ENCODE peak calls at places on chromosomes 16 and 17, in four cellular contexts. D is lower leg skin, H is progenitor cell of endocrine pancreas, Q is body of pancreas. P is an unnamed sample.
A peak's percentile ranks its signal among the peaks of the same experiment; 100 is the strongest.

GRCh38 chr17:50507871-50508572 is at the start of gene MYCBPAP:
- DNase-seq in D (peak; percentile 95), Q (peak; percentile 74), H (peak; percentile 71), P (peak; percentile 79)

GRCh38 chr16:66911801-66912200 is 6.9 kb downstream of the CDH16 start:
- DNase-seq in Q (no peak), H (no peak), D (no peak), P (no peak)

GRCh38 chr16:85750021-85750826 is 672 bp downstream of the C16orf74 start:
- DNase-seq in H (no peak), D (no peak), Q (no peak), P (peak; percentile 59)

GRCh38 chr16:73848993-73849392 is 447.6 kb upstream of the PSMD7 start:
- DNase-seq in D (no peak), H (no peak), Q (no peak), P (no peak)

GRCh38 chr17:38967290-38967738 is at the start of gene FBXO47:
- DNase-seq in D (peak; percentile 97), H (peak; percentile 51), Q (peak; percentile 93), P (peak; percentile 74)

GRCh38 chr16:19252904-19253303 is 32.6 kb upstream of the CLEC19A start:
- DNase-seq in Q (no peak), D (no peak), H (no peak), P (no peak)

GRCh38 chr17:68248886-68249872 is 1.3 kb downstream of the AMZ2 start:
- DNase-seq in H (no peak), D (no peak), Q (no peak), P (no peak)

GRCh38 chr16:46586011-46586577 is 35.1 kb downstream of the SHCBP1 start:
- DNase-seq in Q (no peak), D (no peak), H (no peak), P (no peak)

GRCh38 chr16:65793781-65794180 is 572.7 kb upstream of the CDH5 start:
- DNase-seq in H (no peak), Q (no peak), D (no peak), P (no peak)

GRCh38 chr16:17357302-17358062 is 113.3 kb downstream of the XYLT1 start:
- DNase-seq in D (no peak), Q (no peak), H (no peak), P (no peak)

GRCh38 chr16:9151597-9151996 is 60.2 kb downstream of the HAPSTR1 start:
- DNase-seq in Q (no peak), H (no peak), D (no peak), P (no peak)

GRCh38 chr17:64779344-64780095 is 117.4 kb upstream of the SMURF2 start:
- DNase-seq in Q (no peak), H (no peak), D (peak; percentile 87), P (no peak)

GRCh38 chr17:11921296-11921695 is 76.0 kb downstream of the ZNF18 start:
- DNase-seq in H (no peak), Q (no peak), D (no peak), P (no peak)

GRCh38 chr16:30066882-30067583 is 1.5 kb downstream of the ALDOA start:
- DNase-seq in H (no peak), D (no peak), Q (no peak), P (no peak)

GRCh38 chr17:28532063-28532960 is 20.1 kb downstream of the UNC119 start:
- DNase-seq in Q (no peak), D (no peak), H (no peak), P (no peak)

GRCh38 chr16:80670170-80670865 is 129.5 kb downstream of the DYNLRB2 start:
- DNase-seq in H (no peak), Q (no peak), D (no peak), P (no peak)

GRCh38 chr16:11250091-11250785 is 5.8 kb downstream of the SOCS1 start:
- DNase-seq in Q (no peak), H (no peak), D (no peak), P (no peak)

GRCh38 chr16:80014241-80014939 is 413.9 kb upstream of the MAF start:
- DNase-seq in H (no peak), D (no peak), Q (no peak), P (no peak)

GRCh38 chr17:82235775-82236141 is 6.9 kb downstream of the SLC16A3 start:
- DNase-seq in H (no peak), D (peak; percentile 85), Q (no peak), P (no peak)

GRCh38 chr16:81578636-81579413 is 134.2 kb downstream of the CMIP start:
- DNase-seq in D (no peak), Q (no peak), H (no peak), P (no peak)

GRCh38 chr16:11404608-11405007 is 59.3 kb downstream of the RMI2 start:
- DNase-seq in D (no peak), Q (no peak), H (no peak), P (no peak)

GRCh38 chr17:58156839-58157803 is 8.9 kb downstream of the OR4D1 start:
- DNase-seq in D (no peak), H (no peak), Q (no peak), P (no peak)

GRCh38 chr17:21287703-21288449 is 3.4 kb downstream of the MAP2K3 start:
- DNase-seq in H (no peak), D (peak; percentile 99), Q (peak; percentile 98), P (no peak)

GRCh38 chr17:32546031-32546444 is 59.2 kb downstream of the CDK5R1 start:
- DNase-seq in D (peak; percentile 37), H (no peak), Q (no peak), P (no peak)

GRCh38 chr17:80511222-80512180 is 33.1 kb upstream of the RPTOR start:
- DNase-seq in Q (no peak), D (no peak), H (no peak), P (no peak)
- TF ChIP-seq CTCF in Q (no peak), D (no peak), H (peak; percentile 42), P (no peak)

GRCh38 chr16:57863434-57864160 is 61.3 kb upstream of the KIFC3 start:
- DNase-seq in Q (peak; percentile 74), D (peak; percentile 88), H (no peak), P (peak; percentile 42)

GRCh38 chr16:57855188-57855587 is 52.9 kb upstream of the KIFC3 start:
- DNase-seq in Q (no peak), H (no peak), D (no peak), P (no peak)

GRCh38 chr16:57862698-57863433 is 60.6 kb upstream of the KIFC3 start:
- DNase-seq in D (no peak), Q (no peak), H (no peak), P (no peak)

GRCh38 chr16:57858635-57859034 is 56.3 kb upstream of the KIFC3 start:
- DNase-seq in H (no peak), Q (no peak), D (no peak), P (no peak)

DNA sequence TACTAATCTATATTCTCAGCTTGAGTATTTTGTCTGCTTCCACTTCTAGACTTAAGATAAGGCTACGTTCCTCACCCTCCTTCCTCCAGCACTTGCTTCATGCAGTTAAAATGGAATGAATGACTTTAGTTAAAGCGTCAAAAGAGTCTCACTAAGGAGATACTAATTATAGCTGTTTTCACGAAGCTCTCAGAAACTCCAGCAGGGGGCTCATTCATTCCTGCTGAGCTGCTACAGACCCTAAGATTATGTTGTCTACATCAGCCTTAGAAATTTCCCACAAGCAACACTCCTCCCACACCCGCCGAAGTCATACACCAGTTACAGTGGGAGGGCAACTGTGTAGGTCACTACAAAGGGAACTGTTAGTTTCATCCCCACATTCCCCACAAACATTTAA is 57.0 kb upstream of the KIFC3 start:
- DNase-seq in D (no peak), H (no peak), Q (no peak), P (no peak)
- TF ChIP-seq CTCF in D (no peak), H (peak; percentile 51), Q (no peak), P (no peak)

DNA sequence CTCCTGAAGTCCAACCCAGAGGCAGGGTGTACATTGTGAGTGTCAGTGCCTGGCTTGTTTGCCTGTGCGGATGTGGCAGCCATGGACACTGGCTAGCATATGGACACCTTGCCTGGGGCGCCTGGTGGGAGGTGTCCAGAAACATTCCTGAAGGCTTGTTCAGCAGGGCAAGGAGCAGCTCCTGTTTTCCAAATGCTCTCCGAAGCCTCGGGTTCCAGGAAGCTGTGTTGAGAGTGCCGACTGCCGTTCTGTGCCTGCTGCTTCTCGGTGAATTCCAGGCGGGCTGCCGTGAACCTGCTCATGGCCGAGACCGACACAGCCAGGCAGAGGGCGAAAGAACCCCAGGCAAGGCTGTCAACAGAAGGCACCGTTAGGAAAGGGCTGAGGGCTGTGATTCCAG is 10.9 kb upstream of the DHRS7C start:
- DNase-seq in H (no peak), Q (no peak), D (no peak), P (no peak)
- TF ChIP-seq CTCF in H (no peak), Q (no peak), D (no peak), P (no peak)

GRCh38 chr17:2841606-2842005 is 45.4 kb downstream of the RAP1GAP2 start:
- DNase-seq in D (no peak), Q (no peak), H (no peak), P (no peak)

GRCh38 chr17:2842464-2842863 is 46.2 kb downstream of the RAP1GAP2 start:
- DNase-seq in D (no peak), Q (no peak), H (no peak), P (no peak)

GRCh38 chr17:2835791-2836190 is 39.6 kb downstream of the RAP1GAP2 start:
- DNase-seq in H (no peak), Q (no peak), D (no peak), P (no peak)

GRCh38 chr17:2837147-2837561 is 40.9 kb downstream of the RAP1GAP2 start:
- DNase-seq in H (no peak), Q (no peak), D (no peak), P (no peak)
- TF ChIP-seq CTCF in H (no peak), Q (no peak), D (no peak), P (no peak)

GRCh38 chr17:40872416-40872815 is 5.4 kb upstream of the KRT12 start:
- DNase-seq in H (no peak), Q (no peak), D (no peak), P (no peak)

GRCh38 chr17:40870136-40870535 is 3.1 kb upstream of the KRT12 start:
- DNase-seq in D (no peak), Q (no peak), H (no peak), P (no peak)

GRCh38 chr17:40873801-40874200 is 6.8 kb upstream of the KRT12 start:
- DNase-seq in H (no peak), Q (no peak), D (no peak), P (no peak)

GRCh38 chr17:40871316-40871715 is 4.3 kb upstream of the KRT12 start:
- DNase-seq in Q (no peak), D (no peak), H (no peak), P (no peak)

GRCh38 chr17:40873255-40873654 is 6.2 kb upstream of the KRT12 start:
- DNase-seq in Q (no peak), D (no peak), H (no peak), P (no peak)
- TF ChIP-seq CTCF in Q (no peak), D (no peak), H (no peak), P (no peak)

DNA sequence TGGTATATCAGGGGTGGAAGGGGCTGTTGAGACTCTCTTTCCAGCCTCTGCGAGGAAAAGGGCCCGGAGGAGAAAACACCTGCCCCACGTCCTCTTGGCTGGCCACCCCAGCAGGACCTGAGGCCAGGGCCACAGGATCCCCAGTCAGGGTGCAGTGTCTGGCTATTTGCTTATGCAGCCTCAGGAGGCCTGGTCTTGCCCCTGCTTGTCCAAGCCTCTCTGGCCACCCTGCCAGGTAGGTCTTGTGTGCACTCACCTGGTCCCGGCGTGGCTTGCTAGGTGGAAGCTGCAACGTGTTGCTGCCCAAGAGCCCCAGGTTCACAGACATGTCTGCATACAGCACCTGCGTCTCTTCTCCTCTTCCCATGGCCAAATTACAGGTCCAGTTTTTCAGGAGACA is 549 bp downstream of the TMEM238L start:
- DNase-seq in Q (no peak), D (no peak), H (no peak), P (no peak)
- TF ChIP-seq CTCF in Q (no peak), D (no peak), H (no peak), P (no peak)